ENCODE peak calls at places on chromosomes 1 and 21, in ten cellular contexts. One of them, this sample, is unnamed.

GRCh38 chr1:228059536-228060457 is 22.7 kb upstream of the ARF1 start:
- DNase-seq in hypothalamus: no peak
- DNase-seq in fibroblast of lung: peak
- DNase-seq in HTR-8/SVneo: no peak
- DNase-seq in GM20000: peak
- DNase-seq in left cardiac atrium: no peak
- DNase-seq in iris pigment epithelial cell: no peak
- DNase-seq in fibroblast of the aortic adventitia: peak
- DNase-seq in T follicular helper cell: peak
- DNase-seq in CD8-positive, alpha-beta memory T cell: peak
- DNase-seq in this sample: no peak

GRCh38 chr1:38991638-38992449 is 768 bp downstream of the AKIRIN1 start:
- DNase-seq in T follicular helper cell: no peak
- DNase-seq in fibroblast of lung: peak
- DNase-seq in CD8-positive, alpha-beta memory T cell: no peak
- DNase-seq in iris pigment epithelial cell: peak
- DNase-seq in fibroblast of the aortic adventitia: peak
- DNase-seq in GM20000: peak
- DNase-seq in hypothalamus: no peak
- DNase-seq in HTR-8/SVneo: peak
- DNase-seq in left cardiac atrium: peak
- DNase-seq in this sample: peak

GRCh38 chr1:225366552-225366951 is 61.3 kb downstream of the LBR start:
- DNase-seq in left cardiac atrium: no peak
- DNase-seq in iris pigment epithelial cell: no peak
- DNase-seq in CD8-positive, alpha-beta memory T cell: no peak
- DNase-seq in GM20000: no peak
- DNase-seq in hypothalamus: no peak
- DNase-seq in fibroblast of the aortic adventitia: no peak
- DNase-seq in HTR-8/SVneo: no peak
- DNase-seq in T follicular helper cell: no peak
- DNase-seq in fibroblast of lung: no peak
- DNase-seq in this sample: no peak

GRCh38 chr1:51088474-51088873 is 13.6 kb upstream of the C1orf185 start:
- DNase-seq in CD8-positive, alpha-beta memory T cell: no peak
- DNase-seq in T follicular helper cell: no peak
- DNase-seq in fibroblast of the aortic adventitia: peak
- DNase-seq in HTR-8/SVneo: no peak
- DNase-seq in fibroblast of lung: peak
- DNase-seq in hypothalamus: no peak
- DNase-seq in left cardiac atrium: no peak
- DNase-seq in iris pigment epithelial cell: no peak
- DNase-seq in GM20000: peak
- DNase-seq in this sample: no peak

GRCh38 chr1:54453089-54453488 is 46.9 kb upstream of the SSBP3 start:
- DNase-seq in fibroblast of the aortic adventitia: no peak
- DNase-seq in HTR-8/SVneo: no peak
- DNase-seq in fibroblast of lung: no peak
- DNase-seq in left cardiac atrium: no peak
- DNase-seq in CD8-positive, alpha-beta memory T cell: no peak
- DNase-seq in T follicular helper cell: no peak
- DNase-seq in iris pigment epithelial cell: no peak
- DNase-seq in GM20000: no peak
- DNase-seq in hypothalamus: no peak
- DNase-seq in this sample: no peak

GRCh38 chr1:93979718-93980319 is 70.6 kb upstream of the GCLM start:
- DNase-seq in left cardiac atrium: no peak
- DNase-seq in HTR-8/SVneo: no peak
- DNase-seq in hypothalamus: no peak
- DNase-seq in fibroblast of lung: peak
- DNase-seq in fibroblast of the aortic adventitia: peak
- DNase-seq in CD8-positive, alpha-beta memory T cell: no peak
- DNase-seq in iris pigment epithelial cell: peak
- DNase-seq in GM20000: no peak
- DNase-seq in T follicular helper cell: no peak
- DNase-seq in this sample: no peak

GRCh38 chr21:43639470-43640178 is 19.7 kb downstream of the HSF2BP start:
- DNase-seq in CD8-positive, alpha-beta memory T cell: no peak
- DNase-seq in GM20000: no peak
- DNase-seq in hypothalamus: no peak
- DNase-seq in fibroblast of the aortic adventitia: peak
- DNase-seq in iris pigment epithelial cell: peak
- DNase-seq in HTR-8/SVneo: no peak
- DNase-seq in fibroblast of lung: peak
- DNase-seq in T follicular helper cell: no peak
- DNase-seq in left cardiac atrium: no peak
- DNase-seq in this sample: no peak

GRCh38 chr1:81758213-81758612 is 42.5 kb upstream of the ADGRL2 start:
- DNase-seq in iris pigment epithelial cell: no peak
- DNase-seq in left cardiac atrium: no peak
- DNase-seq in hypothalamus: no peak
- DNase-seq in fibroblast of lung: no peak
- DNase-seq in GM20000: no peak
- DNase-seq in T follicular helper cell: no peak
- DNase-seq in HTR-8/SVneo: no peak
- DNase-seq in CD8-positive, alpha-beta memory T cell: no peak
- DNase-seq in fibroblast of the aortic adventitia: peak
- DNase-seq in this sample: no peak

GRCh38 chr1:68210027-68210426 is 22.3 kb downstream of the WLS start:
- DNase-seq in fibroblast of lung: no peak
- DNase-seq in GM20000: no peak
- DNase-seq in left cardiac atrium: no peak
- DNase-seq in CD8-positive, alpha-beta memory T cell: no peak
- DNase-seq in T follicular helper cell: no peak
- DNase-seq in iris pigment epithelial cell: peak
- DNase-seq in HTR-8/SVneo: no peak
- DNase-seq in fibroblast of the aortic adventitia: no peak
- DNase-seq in hypothalamus: no peak
- DNase-seq in this sample: no peak

GRCh38 chr1:210681158-210681557 is 352.5 kb downstream of the HHAT start:
- DNase-seq in fibroblast of the aortic adventitia: no peak
- DNase-seq in T follicular helper cell: no peak
- DNase-seq in CD8-positive, alpha-beta memory T cell: no peak
- DNase-seq in left cardiac atrium: no peak
- DNase-seq in HTR-8/SVneo: no peak
- DNase-seq in hypothalamus: no peak
- DNase-seq in iris pigment epithelial cell: no peak
- DNase-seq in fibroblast of lung: no peak
- DNase-seq in GM20000: no peak
- DNase-seq in this sample: no peak

GRCh38 chr1:205565799-205566198 is 61.3 kb downstream of the CDK18 start:
- DNase-seq in iris pigment epithelial cell: no peak
- DNase-seq in CD8-positive, alpha-beta memory T cell: no peak
- DNase-seq in T follicular helper cell: no peak
- DNase-seq in fibroblast of the aortic adventitia: no peak
- DNase-seq in left cardiac atrium: no peak
- DNase-seq in HTR-8/SVneo: no peak
- DNase-seq in fibroblast of lung: no peak
- DNase-seq in GM20000: no peak
- DNase-seq in hypothalamus: no peak
- DNase-seq in this sample: no peak

GRCh38 chr21:44434936-44435635 is 20.2 kb upstream of the LRRC3 start:
- DNase-seq in CD8-positive, alpha-beta memory T cell: no peak
- DNase-seq in HTR-8/SVneo: no peak
- DNase-seq in T follicular helper cell: no peak
- DNase-seq in hypothalamus: no peak
- DNase-seq in GM20000: no peak
- DNase-seq in left cardiac atrium: no peak
- DNase-seq in fibroblast of the aortic adventitia: no peak
- DNase-seq in iris pigment epithelial cell: no peak
- DNase-seq in fibroblast of lung: no peak
- DNase-seq in this sample: no peak

GRCh38 chr21:14040386-14040785 is 170.4 kb downstream of the LIPI start:
- DNase-seq in T follicular helper cell: no peak
- DNase-seq in fibroblast of the aortic adventitia: no peak
- DNase-seq in HTR-8/SVneo: no peak
- DNase-seq in CD8-positive, alpha-beta memory T cell: no peak
- DNase-seq in fibroblast of lung: no peak
- DNase-seq in left cardiac atrium: no peak
- DNase-seq in hypothalamus: no peak
- DNase-seq in GM20000: no peak
- DNase-seq in iris pigment epithelial cell: no peak
- DNase-seq in this sample: no peak

GRCh38 chr1:97364086-97364485 is 556.7 kb downstream of the DPYD start:
- DNase-seq in GM20000: no peak
- DNase-seq in iris pigment epithelial cell: peak
- DNase-seq in fibroblast of the aortic adventitia: peak
- DNase-seq in fibroblast of lung: peak
- DNase-seq in left cardiac atrium: no peak
- DNase-seq in T follicular helper cell: no peak
- DNase-seq in hypothalamus: no peak
- DNase-seq in CD8-positive, alpha-beta memory T cell: no peak
- DNase-seq in HTR-8/SVneo: no peak
- DNase-seq in this sample: no peak

GRCh38 chr1:29854700-29855276 is 618.5 kb downstream of the PTPRU start:
- DNase-seq in fibroblast of lung: no peak
- DNase-seq in GM20000: no peak
- DNase-seq in HTR-8/SVneo: no peak
- DNase-seq in iris pigment epithelial cell: no peak
- DNase-seq in fibroblast of the aortic adventitia: no peak
- DNase-seq in hypothalamus: no peak
- DNase-seq in left cardiac atrium: no peak
- DNase-seq in T follicular helper cell: no peak
- DNase-seq in CD8-positive, alpha-beta memory T cell: no peak
- DNase-seq in this sample: no peak

GRCh38 chr21:32283001-32283400 is 4.2 kb upstream of the MIS18A start:
- DNase-seq in HTR-8/SVneo: no peak
- DNase-seq in fibroblast of the aortic adventitia: no peak
- DNase-seq in iris pigment epithelial cell: no peak
- DNase-seq in CD8-positive, alpha-beta memory T cell: no peak
- DNase-seq in fibroblast of lung: no peak
- DNase-seq in GM20000: no peak
- DNase-seq in T follicular helper cell: no peak
- DNase-seq in hypothalamus: no peak
- DNase-seq in left cardiac atrium: no peak
- DNase-seq in this sample: no peak

GRCh38 chr1:231487019-231487418 is 41.5 kb upstream of the TSNAX start:
- DNase-seq in GM20000: no peak
- DNase-seq in fibroblast of lung: peak
- DNase-seq in fibroblast of the aortic adventitia: peak
- DNase-seq in hypothalamus: no peak
- DNase-seq in HTR-8/SVneo: no peak
- DNase-seq in left cardiac atrium: no peak
- DNase-seq in iris pigment epithelial cell: peak
- DNase-seq in CD8-positive, alpha-beta memory T cell: no peak
- DNase-seq in T follicular helper cell: no peak
- DNase-seq in this sample: no peak

GRCh38 chr1:3060601-3061551 is 8.1 kb upstream of the PRDM16 start:
- DNase-seq in HTR-8/SVneo: no peak
- DNase-seq in fibroblast of the aortic adventitia: no peak
- DNase-seq in left cardiac atrium: peak
- DNase-seq in iris pigment epithelial cell: peak
- DNase-seq in CD8-positive, alpha-beta memory T cell: no peak
- DNase-seq in fibroblast of lung: no peak
- DNase-seq in T follicular helper cell: no peak
- DNase-seq in hypothalamus: no peak
- DNase-seq in GM20000: no peak
- DNase-seq in this sample: no peak

GRCh38 chr21:38487906-38488639 is 10.2 kb downstream of the ERG start:
- DNase-seq in fibroblast of the aortic adventitia: no peak
- DNase-seq in GM20000: no peak
- DNase-seq in left cardiac atrium: no peak
- DNase-seq in CD8-positive, alpha-beta memory T cell: no peak
- DNase-seq in HTR-8/SVneo: no peak
- DNase-seq in T follicular helper cell: no peak
- DNase-seq in iris pigment epithelial cell: no peak
- DNase-seq in hypothalamus: no peak
- DNase-seq in fibroblast of lung: no peak
- DNase-seq in this sample: peak

GRCh38 chr1:33985166-33985565 is 121.3 kb downstream of the HMGB4 start:
- DNase-seq in left cardiac atrium: no peak
- DNase-seq in fibroblast of the aortic adventitia: peak
- DNase-seq in GM20000: no peak
- DNase-seq in iris pigment epithelial cell: no peak
- DNase-seq in CD8-positive, alpha-beta memory T cell: no peak
- DNase-seq in HTR-8/SVneo: no peak
- DNase-seq in fibroblast of lung: no peak
- DNase-seq in T follicular helper cell: no peak
- DNase-seq in hypothalamus: no peak
- DNase-seq in this sample: no peak

GRCh38 chr1:119477710-119478109 is 29.3 kb upstream of the HSD3B1 start:
- DNase-seq in CD8-positive, alpha-beta memory T cell: no peak
- DNase-seq in iris pigment epithelial cell: no peak
- DNase-seq in hypothalamus: no peak
- DNase-seq in GM20000: no peak
- DNase-seq in HTR-8/SVneo: no peak
- DNase-seq in fibroblast of lung: peak
- DNase-seq in fibroblast of the aortic adventitia: no peak
- DNase-seq in T follicular helper cell: no peak
- DNase-seq in left cardiac atrium: no peak
- DNase-seq in this sample: no peak

GRCh38 chr1:84892657-84893618 is at the start of gene LPAR3:
- DNase-seq in HTR-8/SVneo: peak
- DNase-seq in GM20000: no peak
- DNase-seq in T follicular helper cell: no peak
- DNase-seq in hypothalamus: no peak
- DNase-seq in iris pigment epithelial cell: peak
- DNase-seq in left cardiac atrium: peak
- DNase-seq in fibroblast of the aortic adventitia: peak
- DNase-seq in CD8-positive, alpha-beta memory T cell: peak
- DNase-seq in fibroblast of lung: peak
- DNase-seq in this sample: no peak

GRCh38 chr1:214573386-214574358 is 22.3 kb upstream of the PTPN14 start:
- DNase-seq in GM20000: no peak
- DNase-seq in HTR-8/SVneo: no peak
- DNase-seq in CD8-positive, alpha-beta memory T cell: no peak
- DNase-seq in fibroblast of lung: no peak
- DNase-seq in hypothalamus: no peak
- DNase-seq in fibroblast of the aortic adventitia: no peak
- DNase-seq in iris pigment epithelial cell: peak
- DNase-seq in left cardiac atrium: no peak
- DNase-seq in T follicular helper cell: no peak
- DNase-seq in this sample: no peak

GRCh38 chr1:158028956-158029355 is 35.5 kb downstream of the KIRREL1 start:
- DNase-seq in fibroblast of the aortic adventitia: peak
- DNase-seq in T follicular helper cell: no peak
- DNase-seq in CD8-positive, alpha-beta memory T cell: no peak
- DNase-seq in GM20000: no peak
- DNase-seq in hypothalamus: no peak
- DNase-seq in left cardiac atrium: no peak
- DNase-seq in HTR-8/SVneo: no peak
- DNase-seq in fibroblast of lung: no peak
- DNase-seq in iris pigment epithelial cell: peak
- DNase-seq in this sample: no peak

GRCh38 chr1:240649733-240650700 is 38.1 kb upstream of the GREM2 start:
- DNase-seq in CD8-positive, alpha-beta memory T cell: no peak
- DNase-seq in iris pigment epithelial cell: no peak
- DNase-seq in left cardiac atrium: no peak
- DNase-seq in hypothalamus: no peak
- DNase-seq in fibroblast of the aortic adventitia: no peak
- DNase-seq in GM20000: no peak
- DNase-seq in T follicular helper cell: no peak
- DNase-seq in HTR-8/SVneo: no peak
- DNase-seq in fibroblast of lung: no peak
- DNase-seq in this sample: no peak

GRCh38 chr1:153805042-153805745 is 30.0 kb downstream of the SLC27A3 start:
- DNase-seq in left cardiac atrium: peak
- DNase-seq in GM20000: peak
- DNase-seq in fibroblast of lung: peak
- DNase-seq in HTR-8/SVneo: peak
- DNase-seq in hypothalamus: no peak
- DNase-seq in iris pigment epithelial cell: peak
- DNase-seq in fibroblast of the aortic adventitia: peak
- DNase-seq in CD8-positive, alpha-beta memory T cell: peak
- DNase-seq in T follicular helper cell: peak
- DNase-seq in this sample: peak

GRCh38 chr1:23593556-23594148 is 34.4 kb upstream of the ID3 start:
- DNase-seq in GM20000: no peak
- DNase-seq in CD8-positive, alpha-beta memory T cell: no peak
- DNase-seq in fibroblast of the aortic adventitia: no peak
- DNase-seq in fibroblast of lung: no peak
- DNase-seq in iris pigment epithelial cell: peak
- DNase-seq in left cardiac atrium: no peak
- DNase-seq in HTR-8/SVneo: peak
- DNase-seq in T follicular helper cell: no peak
- DNase-seq in hypothalamus: no peak
- DNase-seq in this sample: no peak

GRCh38 chr1:164614316-164614715 is 55.3 kb downstream of the PBX1 start:
- DNase-seq in CD8-positive, alpha-beta memory T cell: no peak
- DNase-seq in iris pigment epithelial cell: no peak
- DNase-seq in T follicular helper cell: no peak
- DNase-seq in hypothalamus: no peak
- DNase-seq in fibroblast of lung: no peak
- DNase-seq in left cardiac atrium: no peak
- DNase-seq in HTR-8/SVneo: no peak
- DNase-seq in GM20000: no peak
- DNase-seq in fibroblast of the aortic adventitia: no peak
- DNase-seq in this sample: peak